ENCODE peak calls at places on chromosomes 6 and 20, in six cellular contexts. A, B, G, F, Y and D are unnamed samples.

GRCh38 chr6:116352515-116353471 is 18.0 kb upstream of the DSE start:
- DNase-seq in A (no peak), B (no peak), G (no peak), F (peak; percentile 57), Y (no peak), D (no peak)

GRCh38 chr6:47168176-47168575 is 126.0 kb upstream of the ADGRF1 start:
- DNase-seq in A (peak; percentile 72), B (no peak), G (peak; percentile 2), F (peak; percentile 100), Y (no peak), D (peak; percentile 97)

GRCh38 chr20:12201289-12201991 is 283.7 kb downstream of the BTBD3 start:
- DNase-seq in A (no peak), B (no peak), G (no peak), F (peak; percentile 71), Y (no peak), D (peak; percentile 20)

GRCh38 chr20:57450419-57450818 is 59.2 kb downstream of the RBM38 start:
- DNase-seq in A (no peak), B (peak; percentile 90), G (no peak), F (no peak), Y (no peak), D (no peak)

GRCh38 chr6:35048631-35049083 is 92.5 kb downstream of the TCP11 start:
- DNase-seq in A (no peak), B (peak; percentile 76), G (peak; percentile 25), F (no peak), Y (no peak), D (no peak)

GRCh38 chr20:53857723-53858236 is 212.6 kb downstream of the BCAS1 start:
- DNase-seq in A (no peak), B (no peak), G (no peak), F (peak; percentile 33), Y (no peak), D (no peak)

GRCh38 chr20:32035398-32035852 is 16.6 kb upstream of the HCK start:
- DNase-seq in A (no peak), B (no peak), G (no peak), F (no peak), Y (no peak), D (no peak)

GRCh38 chr6:7219310-7219709 is 93.7 kb downstream of the SSR1 start:
- DNase-seq in A (peak; percentile 53), B (no peak), G (no peak), F (peak; percentile 69), Y (no peak), D (no peak)

GRCh38 chr20:25399038-25399430 is 8.4 kb upstream of the ABHD12 start:
- DNase-seq in A (peak; percentile 34), B (no peak), G (peak; percentile 59), F (peak; percentile 88), Y (no peak), D (peak; percentile 77)

GRCh38 chr20:51553897-51554504 is 11.5 kb upstream of the NFATC2 start:
- DNase-seq in A (peak; percentile 37), B (no peak), G (no peak), F (no peak), Y (no peak), D (no peak)

GRCh38 chr6:113350521-113350920 is 506.6 kb upstream of the MARCKS start:
- DNase-seq in A (no peak), B (no peak), G (no peak), F (no peak), Y (no peak), D (no peak)

GRCh38 chr6:12175626-12176025 is 114.5 kb upstream of the EDN1 start:
- DNase-seq in A (no peak), B (no peak), G (no peak), F (no peak), Y (no peak), D (no peak)

GRCh38 chr20:46051556-46052323 is 22.7 kb downstream of the SLC12A5 start:
- DNase-seq in A (peak; percentile 59), B (no peak), G (no peak), F (peak; percentile 57), Y (no peak), D (no peak)

GRCh38 chr20:21315138-21315537 is 12.0 kb downstream of the XRN2 start:
- DNase-seq in A (no peak), B (no peak), G (no peak), F (peak; percentile 94), Y (no peak), D (no peak)

GRCh38 chr20:31712564-31713311 is 9.9 kb downstream of the BCL2L1 start:
- DNase-seq in A (no peak), B (peak; percentile 90), G (no peak), F (peak; percentile 98), Y (no peak), D (peak; percentile 71)

GRCh38 chr6:37698264-37699137 is 818 bp upstream of the MDGA1 start:
- DNase-seq in A (peak; percentile 70), B (no peak), G (no peak), F (peak; percentile 74), Y (no peak), D (no peak)

GRCh38 chr20:37866051-37866450 is 36.9 kb upstream of the VSTM2L start:
- DNase-seq in A (no peak), B (no peak), G (no peak), F (no peak), Y (no peak), D (no peak)

GRCh38 chr6:2783188-2783957 is 18.2 kb downstream of the WRNIP1 start:
- DNase-seq in A (no peak), B (no peak), G (no peak), F (no peak), Y (no peak), D (no peak)

GRCh38 chr20:37886851-37887297 is 16.1 kb upstream of the VSTM2L start:
- DNase-seq in A (no peak), B (peak; percentile 82), G (no peak), F (peak; percentile 51), Y (no peak), D (no peak)

GRCh38 chr6:96898241-96898851 is 655 bp upstream of the NDUFAF4 start:
- DNase-seq in A (no peak), B (no peak), G (no peak), F (peak; percentile 9), Y (no peak), D (no peak)

GRCh38 chr20:10469599-10469998 is 34.5 kb downstream of the SLX4IP start:
- DNase-seq in A (peak; percentile 16), B (no peak), G (peak; percentile 65), F (peak; percentile 88), Y (no peak), D (peak; percentile 90)

GRCh38 chr20:48823476-48823875 is 4.3 kb downstream of the PREX1 start:
- DNase-seq in A (no peak), B (no peak), G (no peak), F (no peak), Y (no peak), D (no peak)

GRCh38 chr20:23657202-23657601 is 19.4 kb upstream of the CST3 start:
- DNase-seq in A (no peak), B (no peak), G (no peak), F (no peak), Y (no peak), D (no peak)

GRCh38 chr6:142399739-142400138 is 97.9 kb downstream of the ADGRG6 start:
- DNase-seq in A (no peak), B (no peak), G (no peak), F (no peak), Y (no peak), D (no peak)